ENCODE peak calls at places on chromosomes 5 and 9, in ten cellular contexts. P, O, A, Q, N, Y, F, W, D and E are unnamed samples. For H3K36me3, the result is how much of the 10 kb centered on the place peaks cover.

GRCh38 chr5:178310130-178310865 is 77.7 kb upstream of the PHYKPL start:
- DNase-seq in Q (no peak), Y (peak), D (no peak), F (no peak), P (no peak), O (no peak), A (peak), W (no peak), N (no peak), E (no peak)

GRCh38 chr5:82335807-82336206 is 57.7 kb upstream of the RPS23 start:
- DNase-seq in D (no peak), Y (no peak), A (no peak), O (no peak), N (no peak), F (no peak), W (no peak), Q (no peak), P (no peak), E (no peak)

GRCh38 chr5:170632266-170632984 is 128.6 kb downstream of the KCNIP1 start:
- DNase-seq in Q (no peak), W (no peak), A (peak), N (no peak), F (peak), D (no peak), O (no peak), P (no peak), Y (no peak), E (no peak)

GRCh38 chr5:88824892-88825781 is 57.8 kb downstream of the MEF2C start:
- DNase-seq in F (no peak), O (no peak), N (no peak), Q (no peak), Y (no peak), D (no peak), P (no peak), A (no peak), W (no peak), E (no peak)

GRCh38 chr9:26579047-26579446 is 313.6 kb downstream of the CAAP1 start:
- DNase-seq in W (no peak), F (no peak), P (no peak), Y (no peak), A (no peak), O (no peak), D (no peak), N (no peak), Q (no peak), E (no peak)

GRCh38 chr9:35287986-35288515 is 126.2 kb downstream of the UNC13B start:
- DNase-seq in Y (no peak), Q (no peak), A (no peak), O (no peak), N (no peak), W (no peak), D (no peak), F (no peak), P (no peak), E (no peak)

GRCh38 chr5:60092671-60093422 is 199.3 kb upstream of the PDE4D start:
- DNase-seq in W (peak), D (no peak), A (no peak), N (no peak), Q (no peak), P (no peak), F (no peak), Y (no peak), O (no peak), E (no peak)

GRCh38 chr9:131395027-131395744 is 1.3 kb downstream of the PRRC2B start:
- DNase-seq in N (peak), Y (no peak), O (peak), A (no peak), D (peak), Q (peak), W (no peak), F (no peak), P (no peak), E (peak)

GRCh38 chr5:117414926-117415325 is 840.3 kb upstream of the SEMA6A start:
- DNase-seq in W (no peak), Y (no peak), F (no peak), D (no peak), P (no peak), A (no peak), N (no peak), O (no peak), Q (no peak), E (no peak)

GRCh38 chr9:101418518-101419111 is 17.0 kb downstream of the ALDOB start:
- DNase-seq in P (no peak), O (no peak), W (no peak), Q (no peak), N (no peak), Y (no peak), F (no peak), D (no peak), A (no peak), E (no peak)

GRCh38 chr5:111278824-111279504 is 54.8 kb downstream of the CAMK4 start:
- DNase-seq in Y (peak), O (peak), F (no peak), W (peak), A (no peak), P (peak), Q (peak), D (peak), N (peak), E (no peak)

GRCh38 chr5:51345106-51345505 is 38.1 kb upstream of the ISL1 start:
- DNase-seq in Q (no peak), N (no peak), P (no peak), W (no peak), A (no peak), F (no peak), D (no peak), Y (no peak), O (no peak), E (no peak)

GRCh38 chr5:59164041-59164830 is 581.4 kb downstream of the RAB3C start:
- DNase-seq in Q (no peak), A (no peak), Y (no peak), F (no peak), D (no peak), P (no peak), N (no peak), W (no peak), O (no peak), E (no peak)

GRCh38 chr5:59152701-59153245 is 569.9 kb downstream of the RAB3C start:
- DNase-seq in W (no peak), D (no peak), Q (no peak), F (no peak), Y (no peak), A (no peak), N (no peak), O (no peak), P (no peak), E (no peak)

GRCh38 chr9:98837516-98837915 is 30.0 kb downstream of the GALNT12 start:
- DNase-seq in O (no peak), Q (no peak), Y (no peak), W (no peak), D (no peak), A (no peak), P (no peak), F (no peak), N (no peak), E (no peak)

GRCh38 chr9:136799079-136799853 is 3.1 kb downstream of the CCDC183 start:
- DNase-seq in Q (peak), A (no peak), Y (no peak), F (peak), W (peak), P (no peak), O (no peak), D (peak), N (no peak), E (no peak)

GRCh38 chr5:180599981-180600553 is 8.8 kb upstream of the SCGB3A1 start:
- DNase-seq in W (no peak), N (no peak), Y (peak), Q (peak), O (peak), A (no peak), F (no peak), P (no peak), D (no peak), E (peak)

GRCh38 chr5:76715734-76716455 is at the start of gene F2R:
- DNase-seq in P (no peak), W (peak), Y (peak), O (peak), F (peak), A (no peak), Q (peak), N (peak), D (peak), E (peak)

GRCh38 chr9:71762900-71763653 is 5.2 kb downstream of the CEMIP2 start:
- DNase-seq in D (no peak), N (no peak), F (no peak), W (peak), Q (no peak), A (no peak), Y (no peak), P (no peak), O (no peak), E (no peak)

GRCh38 chr5:179731791-179732411 is 721 bp upstream of the MAML1 start:
- DNase-seq in O (no peak), N (peak), Y (no peak), W (peak), Q (no peak), F (peak), A (peak), D (peak), P (no peak), E (peak)

GRCh38 chr5:42301349-42301748 is 121.9 kb upstream of the GHR start:
- DNase-seq in N (no peak), W (no peak), P (no peak), A (no peak), Y (no peak), O (no peak), F (no peak), D (no peak), Q (no peak), E (no peak)

GRCh38 chr9:13266172-13266571 is 13.3 kb downstream of the MPDZ start:
- DNase-seq in N (no peak), W (no peak), Q (no peak), D (no peak), Y (no peak), F (no peak), A (no peak), O (no peak), P (no peak), E (no peak)

GRCh38 chr9:14221119-14221518 is 92.8 kb downstream of the NFIB start:
- DNase-seq in P (no peak), A (no peak), Y (no peak), Q (no peak), W (no peak), F (no peak), N (no peak), O (no peak), D (no peak), E (no peak)

GRCh38 chr5:170046221-170046620 is 59.5 kb upstream of the FOXI1 start:
- DNase-seq in D (no peak), N (no peak), P (no peak), F (no peak), O (no peak), A (no peak), Q (no peak), Y (peak), W (no peak), E (no peak)

GRCh38 chr9:6600006-6600405 is 45.5 kb downstream of the GLDC start:
- DNase-seq in P (no peak), F (no peak), D (no peak), O (no peak), Y (no peak), N (no peak), Q (no peak), W (no peak), A (no peak), E (no peak)
- H3K36me3 ChIP-seq in P (under half), F (under half), D (under half), O (under half), Y (under half), N (half or more), Q (under half), W (under half), A (under half), E (under half)

GRCh38 chr9:6641561-6641960 is 4.0 kb downstream of the GLDC start:
- DNase-seq in N (no peak), F (no peak), W (no peak), Q (no peak), A (no peak), Y (no peak), P (no peak), D (no peak), O (no peak), E (no peak)
- TF ChIP-seq EP300 in N (no peak), F (no peak), W (no peak), Q (no peak), A (no peak), Y (no peak), P (no peak), D (no peak), O (no peak), E (no peak)

GRCh38 chr9:134614256-134614655 is 27.3 kb upstream of the COL5A1 start:
- DNase-seq in A (no peak), N (no peak), F (no peak), Q (no peak), P (no peak), D (no peak), O (no peak), Y (no peak), W (no peak), E (no peak)
- H3K36me3 ChIP-seq in A (under half), N (under half), F (under half), Q (under half), P (under half), D (under half), O (under half), Y (under half), W (under half), E (under half)

DNA sequence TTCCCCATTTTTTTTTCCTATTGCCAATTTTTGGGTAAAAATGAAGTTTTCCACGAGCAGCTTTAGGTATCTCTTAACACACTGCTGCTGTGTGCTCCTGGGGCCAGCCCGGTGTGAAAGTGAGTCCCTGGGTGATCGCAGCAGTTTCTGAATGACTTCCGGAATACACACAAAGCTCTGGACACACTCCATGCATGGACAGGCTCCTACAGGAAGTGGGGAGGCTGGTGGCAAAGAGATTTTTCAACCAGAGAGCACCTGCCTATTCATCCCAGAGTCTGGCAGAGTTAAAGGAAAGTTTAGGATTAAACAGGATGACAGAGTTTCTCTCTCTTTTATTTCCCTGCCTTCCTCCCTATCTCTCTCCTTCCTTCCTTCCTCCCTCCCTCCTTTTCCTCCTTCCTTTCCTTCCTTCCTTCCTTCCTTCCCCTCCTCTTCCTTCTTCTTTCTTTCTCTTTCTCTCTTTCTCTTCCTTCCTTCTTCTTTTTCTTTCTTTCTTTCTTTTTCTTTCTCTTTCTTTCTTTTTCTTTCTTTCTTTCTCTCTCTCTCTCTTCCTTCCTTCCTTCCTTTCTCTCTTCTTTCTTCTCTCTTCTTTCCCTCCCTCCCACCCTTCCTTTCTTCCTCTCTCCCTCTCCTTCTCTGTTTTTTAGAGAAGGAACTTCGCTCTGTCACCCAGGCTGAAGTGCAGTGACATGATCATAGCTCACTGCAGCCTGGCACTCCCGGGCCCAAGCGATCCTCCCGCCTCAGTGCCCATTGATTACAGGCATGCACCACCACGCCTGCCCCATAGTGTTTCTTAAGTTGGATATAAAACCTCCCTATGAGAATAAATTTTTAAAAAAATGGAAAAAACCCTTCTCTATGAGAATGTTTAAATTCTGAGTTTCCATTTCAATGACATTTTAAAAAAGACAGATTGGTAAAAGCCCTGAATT is 38.7 kb upstream of the UBTD2 start:
- DNase-seq in N (no peak), P (no peak), Y (no peak), D (peak), F (no peak), A (peak), O (no peak), W (peak), Q (no peak), E (no peak)
- TF ChIP-seq EP300 in N (no peak), P (no peak), Y (no peak), D (no peak), F (no peak), A (no peak), O (no peak), W (no peak), Q (no peak), E (no peak)